ENCODE peak calls at places on chromosomes 3 and 15, in seven cellular contexts. J, O, W, I, D, C and R are unnamed samples.

GRCh38 chr15:99997112-99997651 is 263.9 kb upstream of the LYSMD4 start:
- DNase-seq in J (no peak), O (peak), W (no peak), I (peak), D (no peak), C (no peak), R (peak)

GRCh38 chr3:46127503-46127902 is 80.6 kb downstream of the CCR1 start:
- DNase-seq in J (no peak), O (no peak), W (peak), I (no peak), D (no peak), C (no peak), R (no peak)

GRCh38 chr15:68055224-68055705 is 1.1 kb downstream of the PIAS1 start:
- DNase-seq in J (no peak), O (no peak), W (peak), I (no peak), D (no peak), C (no peak), R (no peak)

GRCh38 chr3:195790891-195791290 is 20.8 kb downstream of the MUC4 start:
- DNase-seq in J (no peak), O (no peak), W (no peak), I (no peak), D (no peak), C (no peak), R (no peak)

GRCh38 chr15:60591491-60592385 is 112.8 kb upstream of the ICE2 start:
- DNase-seq in J (peak), O (peak), W (no peak), I (peak), D (peak), C (peak), R (no peak)

GRCh38 chr3:72679540-72680198 is 168.6 kb downstream of the SHQ1 start:
- DNase-seq in J (no peak), O (no peak), W (peak), I (no peak), D (no peak), C (no peak), R (no peak)

GRCh38 chr3:98829246-98829832 is 66.2 kb downstream of the ST3GAL6 start:
- DNase-seq in J (no peak), O (no peak), W (no peak), I (no peak), D (no peak), C (no peak), R (no peak)

GRCh38 chr3:136075816-136076215 is 110.3 kb downstream of the PPP2R3A start:
- DNase-seq in J (no peak), O (no peak), W (peak), I (no peak), D (no peak), C (no peak), R (no peak)

GRCh38 chr3:113094514-113094913 is 103.7 kb downstream of the GTPBP8 start:
- DNase-seq in J (no peak), O (no peak), W (no peak), I (no peak), D (no peak), C (no peak), R (no peak)

GRCh38 chr15:73001840-73002239 is 50.4 kb upstream of the NEO1 start:
- DNase-seq in J (no peak), O (no peak), W (no peak), I (no peak), D (no peak), C (no peak), R (no peak)

GRCh38 chr15:77027697-77028450 is 32.9 kb downstream of the PSTPIP1 start:
- DNase-seq in J (peak), O (peak), W (no peak), I (peak), D (peak), C (no peak), R (peak)

GRCh38 chr15:66698318-66698961 is 3.6 kb upstream of the SMAD6 start:
- DNase-seq in J (no peak), O (no peak), W (peak), I (no peak), D (no peak), C (peak), R (no peak)

GRCh38 chr15:90659481-90659880 is 57.7 kb upstream of the BLM start:
- DNase-seq in J (no peak), O (no peak), W (no peak), I (no peak), D (no peak), C (no peak), R (no peak)

GRCh38 chr3:156449712-156450574 is 105.0 kb downstream of the SSR3 start:
- DNase-seq in J (no peak), O (no peak), W (peak), I (no peak), D (no peak), C (no peak), R (no peak)

GRCh38 chr3:2098398-2099027 is at the start of gene CNTN4:
- DNase-seq in J (peak), O (peak), W (no peak), I (no peak), D (no peak), C (peak), R (no peak)

GRCh38 chr3:42501681-42502428 is 588 bp upstream of the VIPR1 start:
- DNase-seq in J (peak), O (peak), W (no peak), I (peak), D (peak), C (peak), R (peak)

GRCh38 chr15:43518073-43518761 is 809 bp downstream of the MAP1A start:
- DNase-seq in J (no peak), O (peak), W (no peak), I (no peak), D (no peak), C (peak), R (peak)

GRCh38 chr3:85576091-85576690 is 617.4 kb downstream of the CADM2 start:
- DNase-seq in J (no peak), O (no peak), W (peak), I (no peak), D (no peak), C (peak), R (no peak)

GRCh38 chr3:182509844-182510460 is 283.4 kb upstream of the ATP11B start:
- DNase-seq in J (no peak), O (no peak), W (no peak), I (no peak), D (no peak), C (no peak), R (no peak)

GRCh38 chr15:51907136-51907862 is 64.3 kb downstream of the LEO1 start:
- DNase-seq in J (peak), O (no peak), W (peak), I (no peak), D (no peak), C (no peak), R (no peak)

GRCh38 chr3:171358891-171359218 is 101.3 kb downstream of the TNIK start:
- DNase-seq in J (no peak), O (no peak), W (no peak), I (no peak), D (no peak), C (no peak), R (no peak)

GRCh38 chr15:58773024-58773423 is 1.9 kb downstream of the MINDY2 start:
- DNase-seq in J (no peak), O (no peak), W (no peak), I (no peak), D (no peak), C (no peak), R (no peak)

GRCh38 chr3:168087539-168087938 is 8.2 kb downstream of the GOLIM4 start:
- DNase-seq in J (no peak), O (no peak), W (no peak), I (no peak), D (no peak), C (no peak), R (no peak)

GRCh38 chr15:78329625-78330024 is 10.5 kb upstream of the CRABP1 start:
- DNase-seq in J (no peak), O (no peak), W (no peak), I (no peak), D (no peak), C (no peak), R (no peak)

GRCh38 chr3:45100998-45101407 is 45.2 kb downstream of the CDCP1 start:
- DNase-seq in J (no peak), O (no peak), W (peak), I (no peak), D (no peak), C (no peak), R (no peak)

GRCh38 chr15:83106994-83107840 is at the start of gene TM6SF1:
- DNase-seq in J (peak), O (no peak), W (no peak), I (peak), D (no peak), C (peak), R (no peak)

GRCh38 chr15:79635149-79635771 is 203.1 kb downstream of the MINAR1 start:
- DNase-seq in J (no peak), O (no peak), W (no peak), I (no peak), D (no peak), C (no peak), R (no peak)

GRCh38 chr3:15280853-15281532 is 51.4 kb downstream of the SH3BP5 start:
- DNase-seq in J (no peak), O (no peak), W (no peak), I (no peak), D (no peak), C (no peak), R (no peak)

GRCh38 chr3:174619244-174619643 is 239.9 kb upstream of the NAALADL2 start:
- DNase-seq in J (no peak), O (no peak), W (no peak), I (no peak), D (no peak), C (no peak), R (no peak)

GRCh38 chr3:174618368-174618767 is 240.8 kb upstream of the NAALADL2 start:
- DNase-seq in J (no peak), O (no peak), W (no peak), I (no peak), D (no peak), C (no peak), R (no peak)

GRCh38 chr3:174620855-174621457 is 238.2 kb upstream of the NAALADL2 start:
- DNase-seq in J (no peak), O (no peak), W (no peak), I (no peak), D (no peak), C (no peak), R (no peak)

DNA sequence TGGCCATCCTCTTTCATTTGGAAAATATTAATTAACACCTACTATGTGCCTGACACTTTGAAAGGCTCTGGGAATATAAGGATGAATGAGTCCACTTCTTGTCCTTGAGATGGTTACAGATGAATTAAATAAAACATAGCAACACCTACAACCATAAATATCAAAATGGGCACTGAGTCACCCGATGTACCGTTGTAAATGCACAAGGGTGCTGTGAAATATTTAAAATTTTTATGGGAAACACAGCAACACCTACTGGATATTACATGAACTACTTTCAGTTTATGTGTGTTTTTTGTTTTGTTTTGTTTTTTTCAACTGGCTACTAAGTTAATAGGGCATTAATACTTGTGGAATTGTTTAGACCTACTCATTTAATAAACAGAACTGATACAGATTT is 239.0 kb upstream of the NAALADL2 start:
- DNase-seq in J (no peak), O (no peak), W (peak), I (no peak), D (no peak), C (no peak), R (no peak)
- TF ChIP-seq CTCF in J (no peak), O (no peak), W (peak), I (no peak), D (no peak), C (peak), R (peak)

GRCh38 chr3:19025441-19025840 is 122.9 kb upstream of the KCNH8 start:
- DNase-seq in J (no peak), O (no peak), W (no peak), I (no peak), D (no peak), C (no peak), R (no peak)

DNA sequence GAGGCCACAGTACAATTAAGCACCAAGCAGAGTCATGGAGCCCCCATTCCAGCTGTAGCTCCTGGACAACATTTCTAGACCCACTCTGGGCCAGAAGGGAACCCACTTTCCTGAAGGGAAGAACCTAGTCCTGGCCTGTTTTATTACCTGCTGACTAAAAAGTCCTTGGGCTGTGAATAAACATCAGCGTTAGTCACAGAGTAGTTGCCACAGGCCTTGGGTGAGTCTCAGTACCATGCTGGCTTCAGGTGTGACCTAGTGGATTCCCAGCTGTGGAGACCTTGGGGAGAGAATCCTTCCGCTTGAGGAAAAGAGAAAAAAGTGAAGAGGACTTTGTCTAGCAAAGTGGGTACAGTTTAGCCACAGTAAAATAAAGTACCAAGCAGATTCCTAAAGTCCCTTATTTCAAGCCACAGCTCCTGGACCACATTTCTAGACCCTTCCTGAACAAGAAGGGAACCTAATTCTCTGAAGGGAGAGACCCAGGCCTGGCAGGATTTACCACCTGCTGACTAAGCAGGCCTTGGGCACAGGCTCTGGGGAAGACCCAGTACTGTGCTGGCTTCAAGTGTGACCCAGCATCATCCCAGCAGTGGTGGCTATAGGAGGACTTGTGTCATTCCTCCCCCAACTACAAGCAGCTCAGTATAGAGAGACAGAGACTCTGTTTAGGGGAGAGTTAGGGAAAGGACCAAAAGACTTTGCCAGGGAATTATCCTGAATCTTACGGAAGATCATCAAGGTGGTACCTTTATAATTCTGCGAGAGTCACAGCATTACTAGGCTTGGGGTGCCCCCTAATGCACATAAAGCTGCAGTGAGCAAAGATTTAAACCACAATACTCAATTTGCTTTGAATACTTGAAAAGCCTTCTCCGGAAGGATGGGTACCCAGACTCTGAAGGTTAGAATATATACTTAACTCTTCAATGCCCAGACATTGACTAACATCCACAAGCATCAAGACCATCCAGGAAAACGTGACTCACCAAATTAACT is 118.2 kb upstream of the KCNH8 start:
- DNase-seq in J (no peak), O (no peak), W (no peak), I (no peak), D (no peak), C (no peak), R (no peak)
- TF ChIP-seq CTCF in J (no peak), O (no peak), W (no peak), I (no peak), D (no peak), C (no peak), R (no peak)

GRCh38 chr3:27767000-27767399 is 44.9 kb upstream of the EOMES start:
- DNase-seq in J (no peak), O (no peak), W (no peak), I (no peak), D (no peak), C (no peak), R (no peak)
- TF ChIP-seq CTCF in J (no peak), O (no peak), W (no peak), I (no peak), D (no peak), C (no peak), R (no peak)

GRCh38 chr3:12578742-12579141 is 21.9 kb downstream of the MKRN2 start:
- DNase-seq in J (no peak), O (no peak), W (no peak), I (no peak), D (no peak), C (no peak), R (no peak)
- TF ChIP-seq CTCF in J (no peak), O (no peak), W (peak), I (no peak), D (no peak), C (peak), R (peak)